ENCODE peak calls at places on chromosomes 1 and 21, in eight cellular contexts. I, L, S, Y, V, U, K and G are unnamed samples. For H3K9me3, the result is how much of the 10 kb centered on the place peaks cover.

GRCh38 chr21:42578034-42578433 is 64.4 kb downstream of the SLC37A1 start:
- DNase-seq in I (no peak), L (no peak), S (no peak), Y (no peak), V (no peak), U (no peak), K (no peak), G (no peak)

GRCh38 chr1:4060850-4061249 is 160.8 kb upstream of the C1orf174 start:
- DNase-seq in I (no peak), L (no peak), S (no peak), Y (no peak), V (no peak), U (no peak), K (no peak), G (no peak)

GRCh38 chr1:35564884-35565741 is 7.5 kb downstream of the NCDN start:
- DNase-seq in I (no peak), L (no peak), S (no peak), Y (no peak), V (no peak), U (no peak), K (peak), G (no peak)

GRCh38 chr1:231603598-231604275 is 22.9 kb upstream of the DISC1 start:
- DNase-seq in I (peak), L (peak), S (peak), Y (peak), V (peak), U (peak), K (peak), G (peak)

GRCh38 chr1:61605607-61606321 is 119.2 kb downstream of the TM2D1 start:
- DNase-seq in I (peak), L (no peak), S (no peak), Y (no peak), V (no peak), U (no peak), K (no peak), G (peak)

GRCh38 chr1:170067253-170067819 is 7.2 kb downstream of the KIFAP3 start:
- DNase-seq in I (no peak), L (no peak), S (no peak), Y (no peak), V (no peak), U (no peak), K (no peak), G (no peak)

GRCh38 chr1:25729774-25730173 is 70.2 kb upstream of the SELENON start:
- DNase-seq in I (no peak), L (no peak), S (no peak), Y (no peak), V (no peak), U (no peak), K (no peak), G (no peak)

GRCh38 chr1:52544665-52545525 is 8.0 kb downstream of the TUT4 start:
- DNase-seq in I (no peak), L (no peak), S (no peak), Y (no peak), V (no peak), U (no peak), K (no peak), G (no peak)

GRCh38 chr1:47805826-47806450 is 191.2 kb downstream of the TRABD2B start:
- DNase-seq in I (no peak), L (no peak), S (no peak), Y (no peak), V (peak), U (no peak), K (peak), G (no peak)

GRCh38 chr21:35351434-35351833 is 302.3 kb upstream of the RUNX1 start:
- DNase-seq in I (no peak), L (no peak), S (peak), Y (no peak), V (no peak), U (no peak), K (no peak), G (no peak)

GRCh38 chr1:154847891-154848290 is 22.2 kb downstream of the KCNN3 start:
- DNase-seq in I (no peak), L (no peak), S (no peak), Y (no peak), V (peak), U (no peak), K (peak), G (peak)

GRCh38 chr1:210239295-210240155 is 6.9 kb downstream of the SERTAD4 start:
- DNase-seq in I (peak), L (peak), S (peak), Y (no peak), V (peak), U (peak), K (peak), G (peak)

GRCh38 chr21:44872568-44873355 is 728 bp downstream of the PTTG1IP start:
- DNase-seq in I (peak), L (no peak), S (peak), Y (peak), V (peak), U (peak), K (peak), G (peak)

GRCh38 chr1:225772848-225773247 is 4.8 kb upstream of the SRP9 start:
- DNase-seq in I (peak), L (no peak), S (no peak), Y (no peak), V (no peak), U (no peak), K (no peak), G (no peak)

GRCh38 chr1:205248793-205249601 is 21.3 kb downstream of the TMCC2 start:
- DNase-seq in I (no peak), L (no peak), S (no peak), Y (no peak), V (peak), U (no peak), K (peak), G (no peak)

GRCh38 chr1:36014722-36015220 is 69.1 kb upstream of the TEKT2 start:
- DNase-seq in I (no peak), L (no peak), S (no peak), Y (no peak), V (no peak), U (no peak), K (no peak), G (peak)

GRCh38 chr1:54152696-54153095 is at the start of gene CDCP2:
- DNase-seq in I (no peak), L (no peak), S (no peak), Y (no peak), V (no peak), U (no peak), K (no peak), G (no peak)

GRCh38 chr1:85024736-85025135 is 23.6 kb downstream of the MCOLN3 start:
- DNase-seq in I (no peak), L (no peak), S (no peak), Y (no peak), V (no peak), U (no peak), K (no peak), G (no peak)

GRCh38 chr1:94675373-94675772 is 133.8 kb upstream of the F3 start:
- DNase-seq in I (no peak), L (no peak), S (no peak), Y (no peak), V (no peak), U (no peak), K (no peak), G (no peak)

GRCh38 chr1:170765712-170766330 is 101.9 kb downstream of the PRRX1 start:
- DNase-seq in I (peak), L (peak), S (peak), Y (no peak), V (peak), U (peak), K (no peak), G (peak)

GRCh38 chr1:180892675-180893074 is 20.0 kb upstream of the KIAA1614 start:
- DNase-seq in I (no peak), L (no peak), S (no peak), Y (no peak), V (no peak), U (no peak), K (no peak), G (no peak)

GRCh38 chr21:43938751-43939442 is 73.2 kb upstream of the TRAPPC10 start:
- DNase-seq in I (peak), L (peak), S (peak), Y (peak), V (peak), U (peak), K (peak), G (peak)

GRCh38 chr1:184033711-184034167 is 3.8 kb downstream of the COLGALT2 start:
- DNase-seq in I (no peak), L (no peak), S (no peak), Y (no peak), V (no peak), U (no peak), K (no peak), G (peak)

GRCh38 chr1:42928859-42929258 is 29.8 kb downstream of the SLC2A1 start:
- DNase-seq in I (no peak), L (no peak), S (no peak), Y (no peak), V (peak), U (no peak), K (no peak), G (no peak)

GRCh38 chr1:194624833-194625232 is 1438.4 kb upstream of the B3GALT2 start:
- DNase-seq in I (no peak), L (no peak), S (peak), Y (no peak), V (no peak), U (no peak), K (no peak), G (no peak)

GRCh38 chr1:183011859-183012258 is 11.4 kb upstream of the LAMC1 start:
- DNase-seq in I (no peak), L (no peak), S (no peak), Y (no peak), V (no peak), U (no peak), K (no peak), G (no peak)

GRCh38 chr21:46092811-46093667 is 4.9 kb upstream of the COL6A2 start:
- DNase-seq in I (no peak), L (no peak), S (no peak), Y (no peak), V (peak), U (no peak), K (no peak), G (peak)

GRCh38 chr1:207670997-207671396 is 26.1 kb downstream of the CR1L start:
- DNase-seq in I (no peak), L (no peak), S (no peak), Y (no peak), V (no peak), U (peak), K (no peak), G (no peak)

GRCh38 chr1:34970220-34970735 is 14.9 kb downstream of the TMEM35B start:
- DNase-seq in I (no peak), L (no peak), S (no peak), Y (no peak), V (no peak), U (no peak), K (no peak), G (peak)

GRCh38 chr21:43928726-43929125 is 63.7 kb downstream of the AGPAT3 start:
- DNase-seq in I (no peak), L (no peak), S (no peak), Y (no peak), V (no peak), U (no peak), K (no peak), G (no peak)

DNA sequence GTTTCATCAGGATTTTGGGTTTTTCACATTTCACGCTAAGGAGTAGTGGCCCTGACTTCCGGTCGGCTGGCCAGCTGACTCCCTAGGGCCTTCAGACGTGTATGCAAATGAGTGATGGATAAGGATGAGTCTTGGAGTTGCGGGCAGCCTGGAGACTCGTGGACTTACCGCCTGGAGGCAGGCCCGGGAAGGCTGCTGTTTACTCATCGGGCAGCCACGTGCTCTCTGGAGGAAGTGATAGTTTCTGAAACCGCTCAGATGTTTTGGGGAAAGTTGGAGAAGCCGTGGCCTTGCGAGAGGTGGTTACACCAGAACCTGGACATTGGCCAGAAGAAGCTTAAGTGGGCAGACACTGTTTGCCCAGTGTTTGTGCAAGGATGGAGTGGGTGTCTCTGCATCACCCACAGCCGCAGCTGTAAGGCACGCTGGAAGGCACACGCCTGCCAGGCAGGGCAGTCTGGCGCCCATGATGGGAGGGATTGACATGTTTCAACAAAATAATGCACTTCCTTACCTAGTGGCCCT is 23.1 kb upstream of the TNFRSF1B start:
- DNase-seq in I (peak), L (no peak), S (no peak), Y (no peak), V (peak), U (no peak), K (no peak), G (peak)
- TF ChIP-seq EZH2phosphoT487 in I (peak), L (no peak), S (no peak), Y (no peak), V (no peak), U (no peak), K (no peak), G (no peak)

GRCh38 chr1:113809651-113810602 is 2.3 kb downstream of the RSBN1 start:
- DNase-seq in I (peak), L (no peak), S (no peak), Y (no peak), V (peak), U (no peak), K (no peak), G (peak)

GRCh38 chr1:113812661-113813135 is 422 bp upstream of the RSBN1 start:
- DNase-seq in I (no peak), L (no peak), S (peak), Y (peak), V (peak), U (no peak), K (peak), G (peak)

GRCh38 chr1:113811888-113812660 is at the start of gene RSBN1:
- DNase-seq in I (peak), L (peak), S (peak), Y (peak), V (peak), U (peak), K (peak), G (peak)

GRCh38 chr1:113811353-113811887 is 856 bp downstream of the RSBN1 start:
- DNase-seq in I (peak), L (no peak), S (peak), Y (peak), V (peak), U (peak), K (peak), G (peak)

DNA sequence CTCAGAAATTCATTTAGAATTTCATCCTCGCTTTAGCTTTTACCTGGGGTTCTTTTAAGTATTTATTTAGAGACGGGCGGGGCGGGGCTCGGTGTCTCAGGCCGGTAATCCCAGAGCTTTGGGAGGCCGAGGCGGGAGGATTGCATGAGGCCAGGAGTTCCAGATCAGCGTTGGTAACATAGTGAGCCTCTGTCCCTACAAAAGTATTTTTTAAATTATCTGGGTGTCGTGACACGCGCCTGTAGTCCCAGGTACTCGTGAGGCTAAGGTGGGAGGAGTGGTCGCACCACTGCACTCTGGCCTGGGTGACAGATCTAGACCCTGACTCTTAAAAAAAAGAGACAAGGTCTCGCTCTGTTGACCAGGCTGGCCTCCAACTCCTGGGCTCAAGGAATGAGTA is 942 bp upstream of the RSBN1 start:
- DNase-seq in I (no peak), L (no peak), S (no peak), Y (no peak), V (no peak), U (no peak), K (no peak), G (no peak)
- H3K4me3 ChIP-seq in I (peak), L (no peak), S (no peak), Y (peak), V (no peak), U (no peak), K (no peak), G (no peak)

GRCh38 chr1:152760551-152761190 is 2.8 kb downstream of the KPRP start:
- DNase-seq in I (no peak), L (no peak), S (no peak), Y (no peak), V (no peak), U (no peak), K (no peak), G (no peak)
- H3K9me3 ChIP-seq in I (under half), L (under half), S (under half), Y (under half), V (under half), U (under half), K (under half), G (under half)

DNA sequence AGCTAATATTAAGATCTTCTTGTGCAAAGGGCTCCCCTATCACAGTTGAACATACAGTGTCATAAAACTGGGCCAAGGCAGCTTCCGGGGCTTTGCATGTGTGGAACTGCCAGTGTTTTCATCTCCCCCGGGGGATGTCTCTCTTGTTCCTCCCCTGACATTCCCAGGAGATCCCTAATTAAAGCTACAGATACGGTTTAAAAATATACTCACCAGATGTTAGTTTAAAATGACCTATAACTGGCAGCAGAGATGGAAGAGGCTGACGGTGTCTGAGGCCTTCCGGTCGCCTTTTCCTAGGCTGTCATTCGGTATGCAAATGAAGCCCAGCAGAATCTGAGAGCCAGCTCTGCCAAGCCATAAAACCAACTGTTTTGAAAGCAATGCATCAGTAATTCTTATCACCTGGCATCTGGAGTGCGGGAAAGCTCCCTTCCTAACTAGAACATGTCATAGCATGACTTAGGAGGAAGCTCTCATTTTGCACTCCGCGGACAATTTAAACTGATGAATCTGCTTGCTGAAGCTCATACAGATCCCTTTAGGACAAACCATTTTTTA is 436.5 kb upstream of the VAMP3 start:
- DNase-seq in I (no peak), L (no peak), S (no peak), Y (no peak), V (peak), U (no peak), K (peak), G (peak)
- TF ChIP-seq EZH2phosphoT487 in I (no peak), L (no peak), S (no peak), Y (no peak), V (no peak), U (no peak), K (no peak), G (no peak)

GRCh38 chr1:226814751-226815496 is 55.5 kb upstream of the PSEN2 start:
- DNase-seq in I (peak), L (peak), S (no peak), Y (no peak), V (peak), U (no peak), K (no peak), G (peak)
- H3K4me3 ChIP-seq in I (peak), L (no peak), S (no peak), Y (no peak), V (no peak), U (no peak), K (no peak), G (no peak)

GRCh38 chr1:247100676-247101279 is 3.4 kb downstream of the ZNF669 start:
- DNase-seq in I (no peak), L (no peak), S (no peak), Y (no peak), V (no peak), U (no peak), K (no peak), G (no peak)
- H3K9me3 ChIP-seq in I (under half), L (under half), S (under half), Y (under half), V (under half), U (under half), K (under half), G (under half)

DNA sequence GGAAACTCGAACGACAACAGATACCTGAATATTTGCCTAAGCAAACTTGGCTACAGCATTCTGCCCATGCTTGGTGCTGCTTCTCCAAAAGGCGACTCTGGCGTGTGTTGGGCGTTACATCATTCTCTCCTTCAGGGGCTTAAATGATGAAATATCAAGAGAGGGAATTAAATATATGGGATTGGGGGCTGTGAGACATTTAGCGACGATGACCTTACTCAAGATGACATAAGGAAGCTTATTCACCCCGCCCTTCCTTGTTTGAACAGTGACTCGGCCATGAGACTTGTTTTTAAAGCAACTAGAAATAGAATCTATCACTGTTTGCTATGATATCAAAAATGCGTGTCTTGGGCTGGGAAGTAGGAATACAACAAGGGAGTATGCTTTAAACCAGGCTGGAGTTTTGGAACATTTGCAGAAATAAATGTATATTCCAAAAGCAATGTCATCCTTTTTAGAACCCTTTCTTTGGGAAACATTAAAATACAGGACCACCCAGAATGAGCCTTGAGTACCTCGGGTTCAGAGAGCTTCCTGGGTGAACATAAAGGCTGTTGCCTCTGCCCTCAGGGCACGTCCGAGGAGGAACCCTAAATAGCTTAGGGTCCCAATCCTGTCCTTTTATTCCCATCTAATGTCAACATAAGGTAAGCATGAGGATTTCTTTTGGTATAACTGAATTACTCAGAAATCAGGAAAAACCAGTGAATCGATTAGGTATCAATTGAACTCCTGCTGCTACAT is 123.3 kb upstream of the SLC45A1 start:
- DNase-seq in I (peak), L (peak), S (no peak), Y (no peak), V (no peak), U (no peak), K (no peak), G (peak)
- TF ChIP-seq EZH2phosphoT487 in I (no peak), L (no peak), S (no peak), Y (no peak), V (no peak), U (no peak), K (no peak), G (no peak)

GRCh38 chr1:172344444-172344843 is 76.0 kb upstream of the C1orf105 start:
- DNase-seq in I (no peak), L (no peak), S (no peak), Y (no peak), V (no peak), U (no peak), K (no peak), G (peak)

GRCh38 chr1:172350781-172351180 is 69.7 kb upstream of the C1orf105 start:
- DNase-seq in I (peak), L (no peak), S (no peak), Y (no peak), V (no peak), U (no peak), K (no peak), G (no peak)

GRCh38 chr1:172351347-172351746 is 69.1 kb upstream of the C1orf105 start:
- DNase-seq in I (no peak), L (no peak), S (no peak), Y (no peak), V (no peak), U (no peak), K (no peak), G (peak)

GRCh38 chr1:172345077-172345476 is 75.4 kb upstream of the C1orf105 start:
- DNase-seq in I (no peak), L (no peak), S (no peak), Y (no peak), V (no peak), U (peak), K (no peak), G (no peak)

GRCh38 chr1:172347416-172347815 is 73.1 kb upstream of the C1orf105 start:
- DNase-seq in I (no peak), L (no peak), S (no peak), Y (no peak), V (no peak), U (no peak), K (no peak), G (no peak)
- H3K4me3 ChIP-seq in I (no peak), L (no peak), S (no peak), Y (no peak), V (no peak), U (no peak), K (no peak), G (no peak)